ENCODE peak calls at places on chromosomes 11 and 22, in seven cellular contexts. E is A549, M is ovary, X is stomach, R is transverse colon, A is tibial nerve, J is SK-N-SH. C is an unnamed sample.

GRCh38 chr11:134246100-134246499 is 7.1 kb downstream of the THYN1 start:
- DNase-seq in E (no peak), M (no peak), X (no peak), R (no peak), A (no peak), J (no peak), C (no peak)

GRCh38 chr11:105673089-105673488 is 63.2 kb downstream of the GRIA4 start:
- DNase-seq in E (no peak), M (no peak), X (no peak), R (no peak), A (no peak), J (no peak), C (no peak)

GRCh38 chr11:66267039-66267378 is 1.4 kb upstream of the RAB1B start:
- DNase-seq in E (no peak), M (no peak), X (no peak), R (no peak), A (no peak), J (no peak), C (no peak)

GRCh38 chr11:77155556-77156130 is 27.6 kb downstream of the MYO7A start:
- DNase-seq in E (no peak), M (no peak), X (no peak), R (no peak), A (no peak), J (no peak), C (no peak)

GRCh38 chr11:64802370-64803162 is 448 bp downstream of the MAP4K2 start:
- DNase-seq in E (no peak), M (no peak), X (no peak), R (peak), A (no peak), J (peak), C (no peak)

GRCh38 chr11:69524291-69524882 is 42.9 kb downstream of the LINC01488 start:
- DNase-seq in E (no peak), M (no peak), X (no peak), R (no peak), A (no peak), J (no peak), C (peak)

GRCh38 chr11:116927163-116927772 is 89.8 kb upstream of the APOA1 start:
- DNase-seq in E (no peak), M (no peak), X (no peak), R (peak), A (no peak), J (peak), C (no peak)

GRCh38 chr11:40130427-40130826 is 1329.0 kb downstream of the LRRC4C start:
- DNase-seq in E (no peak), M (no peak), X (no peak), R (no peak), A (no peak), J (peak), C (no peak)

GRCh38 chr22:19974233-19974861 is 32.7 kb upstream of the TXNRD2 start:
- DNase-seq in E (peak), M (peak), X (peak), R (peak), A (no peak), J (peak), C (no peak)

GRCh38 chr22:43540570-43540969 is 128.8 kb downstream of the MPPED1 start:
- DNase-seq in E (no peak), M (no peak), X (no peak), R (no peak), A (no peak), J (no peak), C (peak)

GRCh38 chr22:25404923-25405853 is 159.3 kb upstream of the GRK3 start:
- DNase-seq in E (peak), M (peak), X (peak), R (peak), A (peak), J (peak), C (no peak)

GRCh38 chr11:17933710-17934109 is 79.1 kb downstream of the SERGEF start:
- DNase-seq in E (no peak), M (no peak), X (no peak), R (no peak), A (no peak), J (no peak), C (no peak)

GRCh38 chr11:64095949-64096348 is 60.2 kb downstream of the FLRT1 start:
- DNase-seq in E (no peak), M (no peak), X (no peak), R (no peak), A (no peak), J (no peak), C (no peak)

GRCh38 chr11:72872012-72872411 is 57.8 kb downstream of the ATG16L2 start:
- DNase-seq in E (no peak), M (no peak), X (no peak), R (no peak), A (no peak), J (no peak), C (no peak)

GRCh38 chr11:87239001-87239400 is 201.3 kb downstream of the TMEM135 start:
- DNase-seq in E (no peak), M (no peak), X (no peak), R (no peak), A (no peak), J (no peak), C (no peak)

GRCh38 chr11:130719516-130719915 is 196.8 kb downstream of the SNX19 start:
- DNase-seq in E (no peak), M (no peak), X (no peak), R (no peak), A (no peak), J (no peak), C (no peak)

GRCh38 chr22:36097880-36098279 is 62.7 kb downstream of the APOL3 start:
- DNase-seq in E (no peak), M (no peak), X (no peak), R (no peak), A (no peak), J (no peak), C (no peak)

GRCh38 chr11:101345891-101346290 is 216.3 kb upstream of the PGR start:
- DNase-seq in E (no peak), M (no peak), X (no peak), R (no peak), A (no peak), J (no peak), C (no peak)

GRCh38 chr11:47480762-47481161 is 31.8 kb upstream of the RAPSN start:
- DNase-seq in E (no peak), M (no peak), X (no peak), R (no peak), A (no peak), J (no peak), C (no peak)

GRCh38 chr22:47094861-47095330 is 332.4 kb downstream of the TBC1D22A start:
- DNase-seq in E (no peak), M (no peak), X (no peak), R (no peak), A (no peak), J (no peak), C (no peak)

GRCh38 chr11:60261014-60261413 is 18.1 kb upstream of the MS4A4E start:
- DNase-seq in E (no peak), M (no peak), X (no peak), R (no peak), A (no peak), J (no peak), C (no peak)

GRCh38 chr11:65305501-65306268 is 9.0 kb upstream of the CDC42EP2 start:
- DNase-seq in E (no peak), M (no peak), X (peak), R (peak), A (no peak), J (no peak), C (no peak)

GRCh38 chr11:62580959-62581715 is 7.4 kb upstream of the EEF1G start:
- DNase-seq in E (no peak), M (no peak), X (no peak), R (no peak), A (no peak), J (no peak), C (no peak)

GRCh38 chr11:81869337-81870065 is 864.2 kb downstream of the FAM181B start:
- DNase-seq in E (no peak), M (no peak), X (peak), R (peak), A (no peak), J (no peak), C (no peak)

GRCh38 chr11:94449437-94449836 is 44.2 kb downstream of the MRE11 start:
- DNase-seq in E (peak), M (no peak), X (no peak), R (no peak), A (no peak), J (no peak), C (no peak)

GRCh38 chr22:19547620-19548019 is 23.4 kb upstream of the CLDN5 start:
- DNase-seq in E (no peak), M (no peak), X (no peak), R (no peak), A (no peak), J (no peak), C (no peak)

GRCh38 chr22:30843245-30843644 is 125.3 kb downstream of the MORC2 start:
- DNase-seq in E (no peak), M (no peak), X (peak), R (no peak), A (no peak), J (no peak), C (no peak)

GRCh38 chr11:7046474-7046873 is 26.2 kb downstream of the NLRP14 start:
- DNase-seq in E (no peak), M (no peak), X (no peak), R (no peak), A (no peak), J (no peak), C (no peak)

GRCh38 chr11:1310315-1310687 is 869 bp upstream of the TOLLIP start:
- DNase-seq in E (no peak), M (no peak), X (no peak), R (peak), A (no peak), J (no peak), C (peak)

GRCh38 chr11:69702239-69702668 is 1.6 kb downstream of the FGF19 start:
- DNase-seq in E (no peak), M (no peak), X (no peak), R (no peak), A (no peak), J (no peak), C (no peak)

GRCh38 chr11:130181295-130182272 is 22.0 kb downstream of the ST14 start:
- DNase-seq in E (peak), M (no peak), X (peak), R (peak), A (no peak), J (no peak), C (no peak)

GRCh38 chr11:67351275-67352005 is 1.9 kb downstream of the POLD4 start:
- DNase-seq in E (peak), M (no peak), X (peak), R (peak), A (no peak), J (peak), C (no peak)

GRCh38 chr22:40407021-40407761 is 36.8 kb downstream of the SGSM3 start:
- DNase-seq in E (no peak), M (no peak), X (no peak), R (no peak), A (no peak), J (no peak), C (no peak)

GRCh38 chr22:27110985-27111451 is 453.6 kb downstream of the MIAT start:
- DNase-seq in E (peak), M (no peak), X (no peak), R (no peak), A (no peak), J (peak), C (no peak)

GRCh38 chr11:119207300-119207570 is 1.1 kb downstream of the CBL start:
- DNase-seq in E (no peak), M (no peak), X (no peak), R (no peak), A (no peak), J (no peak), C (no peak)

GRCh38 chr11:66407651-66408050 is 13.2 kb upstream of the NPAS4 start:
- DNase-seq in E (no peak), M (no peak), X (no peak), R (no peak), A (no peak), J (no peak), C (no peak)

DNA sequence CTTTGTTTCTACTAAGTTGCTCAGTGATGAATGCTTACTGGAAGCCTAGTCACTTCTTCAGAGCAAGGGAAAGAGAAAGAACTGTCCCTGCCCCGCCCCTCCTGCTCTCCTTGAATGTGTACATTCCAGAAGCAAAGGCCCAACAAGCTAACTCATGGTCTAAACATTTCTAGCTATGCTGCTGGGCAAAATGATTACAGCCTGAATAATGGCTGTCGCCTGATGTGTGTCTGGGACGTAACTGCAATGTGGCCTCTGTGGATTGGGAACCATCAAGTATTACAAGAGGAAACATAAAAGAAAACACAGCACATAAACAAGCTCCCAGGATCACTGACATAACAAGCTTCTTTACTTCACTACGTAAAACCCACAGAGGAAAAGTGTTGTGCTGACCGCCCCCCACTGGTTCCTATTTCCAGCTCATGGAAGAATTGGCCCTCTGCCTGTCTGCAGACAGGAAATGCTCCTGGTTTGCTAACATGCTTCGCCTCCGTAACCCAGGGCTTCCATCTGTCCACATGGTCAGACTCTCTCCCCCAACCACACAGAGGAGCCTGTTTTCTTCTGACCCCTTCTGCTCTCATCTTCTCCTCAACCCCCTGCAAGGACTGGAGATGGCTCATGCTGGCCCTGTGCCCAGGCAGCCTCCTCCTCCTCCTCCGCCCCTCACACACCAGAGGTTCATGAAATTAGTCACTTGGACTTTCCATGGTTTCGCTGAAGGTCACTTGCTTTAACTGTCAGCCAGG is 187.2 kb downstream of the MAML2 start:
- DNase-seq in E (peak), M (peak), X (peak), R (peak), A (peak), J (peak), C (peak)
- TF ChIP-seq EP300 in E (no peak), M (no peak), X (no peak), R (no peak), A (peak), J (peak), C (no peak)

GRCh38 chr11:10659339-10660216 is 34.0 kb downstream of the IRAG1 start:
- DNase-seq in E (peak), M (peak), X (no peak), R (peak), A (peak), J (no peak), C (peak)
- TF ChIP-seq EP300 in E (peak), M (no peak), X (no peak), R (no peak), A (no peak), J (peak), C (no peak)

DNA sequence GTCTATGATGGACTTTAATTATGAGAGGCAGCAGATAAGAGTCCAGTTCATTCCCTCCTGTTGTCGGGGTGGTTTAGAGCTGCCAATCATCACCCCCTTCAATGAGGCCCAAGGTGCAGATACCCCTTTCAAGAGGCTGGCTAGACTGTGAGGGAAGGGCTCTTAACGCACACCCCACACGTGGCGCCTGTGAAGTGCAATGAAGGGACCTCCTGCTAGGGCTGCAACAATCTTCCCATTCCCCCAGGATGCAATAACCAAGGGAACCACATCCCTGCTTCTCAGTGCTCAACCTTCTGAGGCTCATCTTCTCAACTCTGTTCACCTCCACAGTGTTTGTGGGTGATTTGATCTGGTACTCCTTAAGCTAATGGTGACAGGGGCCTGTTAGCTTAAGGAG is 19.0 kb downstream of the TENM4 start:
- DNase-seq in E (no peak), M (no peak), X (no peak), R (no peak), A (no peak), J (no peak), C (no peak)
- TF ChIP-seq EP300 in E (no peak), M (no peak), X (no peak), R (no peak), A (no peak), J (no peak), C (no peak)

DNA sequence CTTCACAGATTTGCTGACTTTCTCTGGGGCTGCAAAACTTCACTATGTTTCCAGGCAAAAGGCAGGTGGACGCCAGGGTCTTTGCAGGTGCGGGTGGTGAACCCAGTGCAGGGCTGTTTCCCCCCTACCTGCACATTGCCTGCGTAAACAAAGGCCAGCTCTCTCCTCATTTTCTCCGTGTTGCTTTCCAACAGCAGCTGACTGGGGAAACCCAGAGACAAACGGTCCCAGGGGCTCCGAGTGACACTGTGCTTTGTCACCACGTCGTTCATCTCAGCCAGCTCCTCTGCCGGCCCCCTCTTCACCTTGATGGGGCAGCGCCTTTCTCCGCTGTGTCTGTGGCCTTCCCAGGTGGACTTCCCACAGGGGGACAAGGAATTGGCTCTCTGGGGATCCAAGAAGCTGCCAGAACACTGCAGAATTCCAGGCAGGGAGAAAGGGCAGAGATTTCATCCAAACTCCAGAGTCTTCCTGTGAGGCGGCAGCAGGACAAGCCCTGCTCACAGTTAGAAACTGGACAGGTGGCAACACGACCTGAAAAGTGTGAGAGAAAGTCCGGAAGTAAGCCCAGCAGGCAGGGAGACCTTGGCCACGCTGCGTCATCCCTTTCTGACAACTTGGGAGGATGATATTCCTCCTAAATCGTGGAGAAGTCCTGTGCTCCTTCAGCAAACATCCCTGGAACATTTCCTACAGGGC is 1493.7 kb downstream of the TBC1D22A start:
- DNase-seq in E (no peak), M (no peak), X (no peak), R (no peak), A (no peak), J (no peak), C (peak)
- TF ChIP-seq EP300 in E (no peak), M (no peak), X (no peak), R (no peak), A (no peak), J (no peak), C (no peak)

DNA sequence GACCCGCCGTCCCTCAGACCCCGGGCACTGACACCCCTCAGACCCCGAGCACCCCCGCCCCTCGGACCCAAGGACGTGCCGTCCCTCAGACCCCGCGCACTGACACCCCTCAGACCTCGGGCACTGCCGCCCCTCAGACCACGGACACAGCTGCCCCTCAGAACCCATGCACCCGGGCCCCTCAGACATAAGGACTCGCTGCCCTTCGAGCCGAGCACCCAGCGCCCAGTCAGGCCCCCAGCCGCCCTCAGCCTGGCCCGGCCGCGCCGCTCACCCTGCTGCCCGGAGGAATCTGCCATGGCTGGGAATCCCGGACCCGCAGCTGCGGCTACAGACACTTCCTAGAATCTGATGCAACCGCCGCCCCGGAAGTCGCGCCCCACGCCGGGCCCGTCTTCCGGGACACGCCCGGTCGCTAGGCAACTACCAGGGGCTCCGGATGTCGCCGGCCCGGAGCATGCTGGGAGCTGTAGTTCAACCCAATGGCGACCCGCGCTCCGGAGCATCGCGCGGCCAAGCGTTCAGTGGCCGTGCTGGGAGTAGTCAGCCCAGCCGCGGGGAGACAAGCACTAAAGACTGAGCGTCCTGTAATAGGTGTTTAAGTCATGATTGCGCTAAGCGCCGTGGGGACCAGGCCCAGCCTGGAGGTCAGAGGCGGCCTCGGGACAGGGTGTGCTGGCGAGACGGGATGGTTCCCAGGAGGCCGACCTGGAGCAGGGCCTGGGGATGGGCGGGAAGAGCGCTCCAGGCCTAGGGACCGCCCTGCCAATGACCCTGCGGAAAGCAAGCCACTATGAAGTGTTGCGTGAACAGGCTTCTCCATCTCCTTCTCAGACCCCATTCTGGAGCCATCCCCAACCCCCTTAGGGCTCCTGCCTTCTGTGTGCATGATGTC is at the start of gene CARS1:
- DNase-seq in E (peak), M (peak), X (peak), R (peak), A (peak), J (peak), C (peak)
- TF ChIP-seq EP300 in E (no peak), M (peak), X (no peak), R (peak), A (peak), J (no peak), C (peak)

DNA sequence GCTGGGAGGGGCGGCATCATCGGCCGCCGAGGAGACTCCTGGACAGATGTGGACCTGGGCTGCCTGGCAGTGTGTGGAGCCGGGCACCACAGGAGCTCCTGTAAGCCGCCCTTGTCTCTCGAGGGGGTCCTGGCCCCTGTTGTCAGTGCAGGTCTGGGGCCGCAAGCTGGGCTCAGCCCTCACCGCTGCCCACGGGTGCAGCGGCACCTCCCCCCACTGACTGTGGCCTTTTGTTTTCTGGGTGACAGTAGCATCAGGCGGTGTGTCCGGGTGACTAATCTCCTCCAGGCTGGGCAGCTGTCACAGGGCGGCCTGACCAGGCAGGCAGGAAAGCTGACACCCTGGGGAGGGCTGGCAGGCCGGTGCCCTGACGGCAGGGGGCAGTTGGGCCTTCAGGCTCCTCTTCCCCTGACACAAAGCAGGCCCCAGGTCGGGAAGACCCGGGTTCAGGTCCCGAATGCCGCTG is 16.2 kb downstream of the DGKZ start:
- DNase-seq in E (no peak), M (no peak), X (no peak), R (no peak), A (no peak), J (peak), C (no peak)
- TF ChIP-seq EP300 in E (no peak), M (no peak), X (no peak), R (no peak), A (no peak), J (no peak), C (no peak)